ENCODE peak calls at places on chromosomes 3 and 15, in nine cellular contexts. D, K, N, F, M, G, X, H and U are unnamed samples.

GRCh38 chr3:120244834-120245225 is 40.2 kb downstream of the GPR156 start:
- DNase-seq in D (no peak), K (no peak), N (peak; percentile 6), F (peak; percentile 11), M (no peak), G (no peak), X (no peak), H (no peak), U (no peak)

GRCh38 chr3:31377045-31377642 is 155.6 kb upstream of the STT3B start:
- DNase-seq in D (peak; percentile 48), K (no peak), N (peak; percentile 92), F (peak; percentile 82), M (no peak), G (peak; percentile 48), X (no peak), H (peak; percentile 90), U (no peak)

GRCh38 chr15:78906310-78906608 is 33.6 kb downstream of the MORF4L1 start:
- DNase-seq in D (peak; percentile 66), K (no peak), N (peak; percentile 93), F (peak; percentile 61), M (peak; percentile 54), G (peak; percentile 81), X (no peak), H (peak; percentile 94), U (no peak)

GRCh38 chr15:98830034-98830634 is 177.5 kb downstream of the PGPEP1L start:
- DNase-seq in D (no peak), K (no peak), N (peak; percentile 10), F (no peak), M (no peak), G (no peak), X (no peak), H (no peak), U (no peak)

GRCh38 chr3:187843654-187844053 is 98.4 kb upstream of the BCL6 start:
- DNase-seq in D (no peak), K (no peak), N (no peak), F (no peak), M (no peak), G (no peak), X (no peak), H (no peak), U (no peak)

GRCh38 chr3:111874177-111874820 is 15.2 kb downstream of the PHLDB2 start:
- DNase-seq in D (peak; percentile 44), K (no peak), N (peak; percentile 85), F (peak; percentile 66), M (no peak), G (peak; percentile 70), X (no peak), H (peak; percentile 81), U (no peak)

GRCh38 chr15:28955686-28956421 is 70.1 kb downstream of the APBA2 start:
- DNase-seq in D (no peak), K (no peak), N (peak; percentile 90), F (peak; percentile 78), M (peak; percentile 42), G (no peak), X (no peak), H (peak; percentile 57), U (no peak)

GRCh38 chr15:58966698-58967097 is 20.8 kb upstream of the RNF111 start:
- DNase-seq in D (no peak), K (no peak), N (peak; percentile 75), F (no peak), M (no peak), G (peak; percentile 25), X (no peak), H (peak; percentile 68), U (no peak)

GRCh38 chr15:60916674-60917468 is 312.2 kb downstream of the RORA start:
- DNase-seq in D (peak; percentile 73), K (peak; percentile 83), N (peak; percentile 69), F (peak; percentile 90), M (peak; percentile 44), G (peak; percentile 83), X (peak; percentile 80), H (peak; percentile 95), U (peak; percentile 66)

GRCh38 chr15:42344763-42345162 is 14.5 kb upstream of the CAPN3 start:
- DNase-seq in D (no peak), K (no peak), N (peak; percentile 88), F (peak; percentile 65), M (peak; percentile 29), G (peak; percentile 60), X (no peak), H (peak; percentile 96), U (no peak)

GRCh38 chr3:190883973-190884832 is 21.7 kb upstream of the GMNC start:
- DNase-seq in D (peak; percentile 46), K (peak; percentile 56), N (peak; percentile 82), F (peak; percentile 74), M (peak; percentile 17), G (peak; percentile 48), X (no peak), H (peak; percentile 78), U (peak; percentile 19)

GRCh38 chr15:62512906-62513305 is 347.8 kb upstream of the C2CD4B start:
- DNase-seq in D (no peak), K (no peak), N (no peak), F (no peak), M (no peak), G (no peak), X (no peak), H (no peak), U (no peak)